ENCODE peak calls at places on chromosomes 4 and X, in five cellular contexts. One of them, this sample, is unnamed.

GRCh38 chr4:113057891-113058290 is 8.4 kb downstream of the ANK2 start:
- DNase-seq in NB4: no peak
- DNase-seq in tibial nerve: no peak
- DNase-seq in IMR-90: no peak
- DNase-seq in A549: peak
- DNase-seq in this sample: no peak

GRCh38 chr4:101033986-101034385 is 313.3 kb downstream of the PPP3CA start:
- DNase-seq in NB4: peak
- DNase-seq in tibial nerve: no peak
- DNase-seq in IMR-90: no peak
- DNase-seq in A549: no peak
- DNase-seq in this sample: no peak

GRCh38 chrX:40544343-40545250 is 36.2 kb upstream of the ATP6AP2 start:
- DNase-seq in NB4: no peak
- DNase-seq in tibial nerve: no peak
- DNase-seq in IMR-90: peak
- DNase-seq in A549: peak
- DNase-seq in this sample: no peak

GRCh38 chr4:128528793-128529553 is 241.4 kb upstream of the PGRMC2 start:
- DNase-seq in NB4: no peak
- DNase-seq in tibial nerve: peak
- DNase-seq in IMR-90: peak
- DNase-seq in A549: peak
- DNase-seq in this sample: peak

GRCh38 chr4:160364217-160364616 is 1261.3 kb downstream of the RAPGEF2 start:
- DNase-seq in NB4: no peak
- DNase-seq in tibial nerve: no peak
- DNase-seq in IMR-90: no peak
- DNase-seq in A549: no peak
- DNase-seq in this sample: no peak

GRCh38 chr4:114187592-114187991 is 208.1 kb upstream of the ARSJ start:
- DNase-seq in NB4: no peak
- DNase-seq in tibial nerve: no peak
- DNase-seq in IMR-90: no peak
- DNase-seq in A549: no peak
- DNase-seq in this sample: no peak

GRCh38 chr4:8324640-8325239 is 55.2 kb downstream of the HTRA3 start:
- DNase-seq in NB4: no peak
- DNase-seq in tibial nerve: no peak
- DNase-seq in IMR-90: peak
- DNase-seq in A549: no peak
- DNase-seq in this sample: no peak

GRCh38 chr4:90159193-90159592 is 32.0 kb downstream of the CCSER1 start:
- DNase-seq in NB4: no peak
- DNase-seq in tibial nerve: no peak
- DNase-seq in IMR-90: no peak
- DNase-seq in A549: no peak
- DNase-seq in this sample: no peak

GRCh38 chr4:7957113-7957656 is 17.5 kb upstream of the AFAP1 start:
- DNase-seq in NB4: no peak
- DNase-seq in tibial nerve: no peak
- DNase-seq in IMR-90: peak
- DNase-seq in A549: no peak
- DNase-seq in this sample: no peak

GRCh38 chrX:45667666-45668065 is 467.0 kb upstream of the DIPK2B start:
- DNase-seq in NB4: no peak
- DNase-seq in tibial nerve: no peak
- DNase-seq in IMR-90: peak
- DNase-seq in A549: no peak
- DNase-seq in this sample: no peak

GRCh38 chr4:165592386-165592785 is 213.6 kb downstream of the CPE start:
- DNase-seq in NB4: no peak
- DNase-seq in tibial nerve: no peak
- DNase-seq in IMR-90: no peak
- DNase-seq in A549: no peak
- DNase-seq in this sample: no peak

GRCh38 chr4:170414961-170415360 is 325.2 kb upstream of the AADAT start:
- DNase-seq in NB4: no peak
- DNase-seq in tibial nerve: no peak
- DNase-seq in IMR-90: peak
- DNase-seq in A549: no peak
- DNase-seq in this sample: no peak

DNA sequence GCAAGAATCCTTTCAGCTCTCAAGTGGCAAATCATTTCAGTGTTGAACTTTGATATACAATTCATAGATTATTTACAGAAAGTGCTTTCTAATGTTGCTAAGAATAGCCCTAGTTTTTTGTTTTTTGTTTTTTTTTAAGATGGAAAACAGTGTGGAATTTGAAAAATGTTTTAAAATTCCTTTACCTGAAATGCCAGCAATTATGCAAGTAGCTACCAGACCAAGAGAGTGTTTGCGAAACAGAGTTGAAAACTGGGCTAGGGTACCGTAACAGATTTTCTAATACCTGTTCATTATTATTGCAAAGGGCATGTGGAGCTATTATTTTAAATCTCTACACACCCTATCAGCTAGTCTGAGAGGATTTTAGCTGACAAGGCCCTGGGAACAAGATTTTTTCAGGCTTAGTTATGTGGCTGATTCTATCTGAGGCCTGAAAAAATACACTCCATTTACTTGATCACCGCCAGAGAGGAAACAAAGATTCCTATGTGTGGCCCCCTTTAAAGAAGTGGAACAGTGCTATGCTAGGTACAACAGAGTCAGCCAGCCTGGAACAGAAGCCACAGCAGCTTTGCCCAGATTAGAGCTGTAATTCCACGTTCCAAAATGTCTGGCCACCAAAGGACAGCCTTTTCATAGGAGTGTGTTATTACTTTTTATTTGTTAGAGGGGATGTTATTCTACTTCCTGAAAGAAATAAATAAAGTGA is 46.9 kb upstream of the SLC39A8 start:
- DNase-seq in NB4: no peak
- DNase-seq in tibial nerve: no peak
- DNase-seq in IMR-90: no peak
- DNase-seq in A549: no peak
- DNase-seq in this sample: no peak
- H3K4me3 ChIP-seq in NB4: no peak
- H3K4me3 ChIP-seq in tibial nerve: no peak
- H3K4me3 ChIP-seq in IMR-90: no peak
- H3K4me3 ChIP-seq in A549: no peak
- H3K4me3 ChIP-seq in this sample: no peak

DNA sequence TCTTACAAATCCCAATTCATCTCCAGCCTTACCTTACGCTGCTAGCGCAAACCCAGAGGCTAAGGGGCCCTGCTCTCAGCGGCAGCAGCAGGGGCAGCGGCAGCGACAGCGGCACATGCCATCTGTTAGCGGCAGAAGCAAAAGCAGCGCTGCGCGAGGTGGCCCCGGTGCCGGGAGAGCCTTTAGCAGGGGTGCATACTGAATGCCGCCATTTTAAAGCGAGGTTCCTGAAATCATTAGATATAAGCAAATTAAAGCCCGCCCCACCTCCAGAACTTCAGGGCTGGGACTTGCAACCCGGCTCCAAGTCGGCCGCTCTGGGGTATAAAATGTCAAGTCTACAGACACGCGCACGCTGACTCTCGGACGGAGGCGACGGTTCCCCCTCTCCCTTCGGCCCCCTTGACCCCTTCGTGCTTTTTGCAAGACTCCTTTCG is at the start of gene MBNL3:
- DNase-seq in NB4: peak
- DNase-seq in tibial nerve: peak
- DNase-seq in IMR-90: peak
- DNase-seq in A549: peak
- DNase-seq in this sample: peak
- TF ChIP-seq POLR2A in NB4: peak
- TF ChIP-seq POLR2A in tibial nerve: no peak
- TF ChIP-seq POLR2A in IMR-90: no peak
- TF ChIP-seq POLR2A in A549: no peak
- TF ChIP-seq POLR2A in this sample: no peak

DNA sequence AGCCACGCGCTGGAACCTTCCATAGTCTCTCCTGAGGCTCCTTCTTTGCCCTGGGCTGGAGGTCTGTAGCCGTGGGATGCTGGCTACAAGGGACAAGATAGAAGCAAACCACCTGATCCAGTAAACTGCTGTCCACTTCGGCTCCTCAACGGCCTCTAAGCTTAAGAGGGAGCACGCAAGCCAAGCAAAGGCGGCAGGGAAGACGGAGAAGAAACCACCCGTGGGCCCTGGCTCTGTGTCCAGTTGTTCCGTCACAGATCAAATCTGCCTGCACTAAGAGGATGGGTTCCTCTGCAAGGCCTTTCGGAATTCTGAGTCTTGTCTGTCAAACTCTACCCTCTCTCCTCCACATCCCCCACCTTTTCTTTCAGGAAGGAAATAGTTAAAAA is 401 bp upstream of the EDNRA start:
- DNase-seq in NB4: no peak
- DNase-seq in tibial nerve: no peak
- DNase-seq in IMR-90: no peak
- DNase-seq in A549: no peak
- DNase-seq in this sample: no peak
- H3K4me3 ChIP-seq in NB4: no peak
- H3K4me3 ChIP-seq in tibial nerve: peak
- H3K4me3 ChIP-seq in IMR-90: peak
- H3K4me3 ChIP-seq in A549: peak
- H3K4me3 ChIP-seq in this sample: no peak

GRCh38 chr4:2836391-2836859 is 7.2 kb upstream of the ADD1 start:
- DNase-seq in NB4: no peak
- DNase-seq in tibial nerve: no peak
- DNase-seq in IMR-90: no peak
- DNase-seq in A549: no peak
- DNase-seq in this sample: no peak

GRCh38 chr4:2839060-2839459 is 4.6 kb upstream of the ADD1 start:
- DNase-seq in NB4: no peak
- DNase-seq in tibial nerve: no peak
- DNase-seq in IMR-90: no peak
- DNase-seq in A549: no peak
- DNase-seq in this sample: no peak

GRCh38 chr4:2835978-2836377 is 7.7 kb upstream of the ADD1 start:
- DNase-seq in NB4: no peak
- DNase-seq in tibial nerve: no peak
- DNase-seq in IMR-90: no peak
- DNase-seq in A549: no peak
- DNase-seq in this sample: peak

GRCh38 chr4:2837110-2837903 is 6.3 kb upstream of the ADD1 start:
- DNase-seq in NB4: no peak
- DNase-seq in tibial nerve: no peak
- DNase-seq in IMR-90: no peak
- DNase-seq in A549: no peak
- DNase-seq in this sample: no peak

GRCh38 chr4:2837904-2838496 is 5.6 kb upstream of the ADD1 start:
- DNase-seq in NB4: peak
- DNase-seq in tibial nerve: peak
- DNase-seq in IMR-90: peak
- DNase-seq in A549: no peak
- DNase-seq in this sample: peak
- TF ChIP-seq POLR2A in NB4: no peak
- TF ChIP-seq POLR2A in tibial nerve: no peak
- TF ChIP-seq POLR2A in IMR-90: no peak
- TF ChIP-seq POLR2A in A549: no peak
- TF ChIP-seq POLR2A in this sample: no peak

GRCh38 chr4:81215219-81215892 is at the start of gene PRKG2:
- DNase-seq in NB4: no peak
- DNase-seq in tibial nerve: no peak
- DNase-seq in IMR-90: no peak
- DNase-seq in A549: no peak
- DNase-seq in this sample: peak
- H3K4me3 ChIP-seq in NB4: no peak
- H3K4me3 ChIP-seq in tibial nerve: no peak
- H3K4me3 ChIP-seq in IMR-90: peak
- H3K4me3 ChIP-seq in A549: peak
- H3K4me3 ChIP-seq in this sample: peak

GRCh38 chrX:118883994-118884393 is 60.4 kb downstream of the ZCCHC12 start:
- DNase-seq in NB4: no peak
- DNase-seq in tibial nerve: no peak
- DNase-seq in IMR-90: no peak
- DNase-seq in A549: no peak
- DNase-seq in this sample: no peak

GRCh38 chrX:118878977-118879376 is 55.4 kb downstream of the ZCCHC12 start:
- DNase-seq in NB4: no peak
- DNase-seq in tibial nerve: no peak
- DNase-seq in IMR-90: no peak
- DNase-seq in A549: no peak
- DNase-seq in this sample: no peak

GRCh38 chrX:118884552-118885138 is 61.0 kb downstream of the ZCCHC12 start:
- DNase-seq in NB4: no peak
- DNase-seq in tibial nerve: no peak
- DNase-seq in IMR-90: no peak
- DNase-seq in A549: no peak
- DNase-seq in this sample: no peak
- TF ChIP-seq POLR2A in NB4: no peak
- TF ChIP-seq POLR2A in tibial nerve: no peak
- TF ChIP-seq POLR2A in IMR-90: no peak
- TF ChIP-seq POLR2A in A549: no peak
- TF ChIP-seq POLR2A in this sample: no peak

GRCh38 chr4:65223601-65224000 is 446.7 kb downstream of the EPHA5 start:
- DNase-seq in NB4: no peak
- DNase-seq in tibial nerve: no peak
- DNase-seq in IMR-90: no peak
- DNase-seq in A549: no peak
- DNase-seq in this sample: no peak

GRCh38 chr4:65227628-65228027 is 442.7 kb downstream of the EPHA5 start:
- DNase-seq in NB4: no peak
- DNase-seq in tibial nerve: no peak
- DNase-seq in IMR-90: no peak
- DNase-seq in A549: no peak
- DNase-seq in this sample: no peak
- H3K4me3 ChIP-seq in NB4: no peak
- H3K4me3 ChIP-seq in tibial nerve: no peak
- H3K4me3 ChIP-seq in IMR-90: no peak
- H3K4me3 ChIP-seq in A549: no peak
- H3K4me3 ChIP-seq in this sample: no peak

DNA sequence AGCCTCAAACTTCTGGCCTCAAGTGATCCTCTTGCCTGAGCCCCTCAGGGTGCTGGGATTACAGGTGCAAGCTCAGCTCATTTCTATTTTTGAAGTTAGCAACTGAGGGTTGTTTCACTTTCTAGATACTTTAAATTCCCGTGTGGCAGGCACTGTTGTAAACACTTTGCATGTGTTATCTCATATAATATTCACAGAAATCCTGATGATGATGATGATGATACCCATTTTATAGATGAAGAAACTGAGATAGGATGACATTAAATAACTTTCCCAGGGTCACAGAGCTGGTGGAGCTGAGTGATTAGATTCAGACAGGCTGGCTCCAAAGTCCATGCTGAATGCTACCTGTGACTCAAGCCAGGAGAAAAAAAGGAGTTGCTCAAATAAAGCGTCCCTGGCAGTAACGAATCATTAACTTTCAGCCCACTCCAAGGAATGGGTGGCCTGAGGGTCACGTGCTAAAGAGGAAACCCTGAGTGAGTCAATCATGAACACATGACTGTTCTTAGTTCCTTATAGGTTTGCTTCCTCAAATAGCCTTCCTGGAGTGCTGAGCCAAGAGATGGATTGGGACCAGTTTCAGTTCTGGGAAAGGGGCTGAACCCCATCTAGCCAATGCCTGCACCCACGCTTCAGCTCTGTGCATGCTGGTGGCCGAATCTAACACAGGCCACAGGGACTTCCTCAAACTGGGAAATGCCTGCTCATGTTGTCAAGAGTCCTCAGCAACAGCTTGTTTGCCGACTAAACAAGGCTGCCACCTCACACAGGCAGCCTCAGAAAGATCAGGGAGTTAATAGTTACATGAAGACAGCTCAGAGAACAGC is 52.8 kb downstream of the RBM47 start:
- DNase-seq in NB4: peak
- DNase-seq in tibial nerve: peak
- DNase-seq in IMR-90: peak
- DNase-seq in A549: peak
- DNase-seq in this sample: peak
- TF ChIP-seq POLR2A in NB4: peak
- TF ChIP-seq POLR2A in tibial nerve: no peak
- TF ChIP-seq POLR2A in IMR-90: no peak
- TF ChIP-seq POLR2A in A549: no peak
- TF ChIP-seq POLR2A in this sample: no peak

This sample was measured in lower leg skin.